ENCODE peak calls at places on chromosomes 5 and 9, in four cellular contexts. H is upper lobe of right lung, N is PC-3, T is tibial artery. U is an unnamed sample. For H3K9me3, the result is how much of the 10 kb centered on the place peaks cover.

GRCh38 chr5:172801184-172801671 is 30.2 kb upstream of the DUSP1 start:
- DNase-seq in H (no peak), N (peak), T (peak), U (no peak)

GRCh38 chr5:172868436-172868923 is 34.4 kb downstream of the ERGIC1 start:
- DNase-seq in H (no peak), N (peak), T (no peak), U (no peak)

GRCh38 chr9:106421772-106422171 is 441.2 kb upstream of the ZNF462 start:
- DNase-seq in H (no peak), N (peak), T (no peak), U (no peak)

GRCh38 chr9:17839744-17840143 is 260.9 kb downstream of the SH3GL2 start:
- DNase-seq in H (no peak), N (no peak), T (no peak), U (no peak)

GRCh38 chr5:136028782-136029742 is at the start of gene TGFBI:
- DNase-seq in H (peak), N (peak), T (peak), U (peak)

GRCh38 chr9:91334053-91334452 is 27.7 kb downstream of the AUH start:
- DNase-seq in H (no peak), N (no peak), T (no peak), U (no peak)

GRCh38 chr9:97744710-97745708 is 47.9 kb upstream of the XPA start:
- DNase-seq in H (no peak), N (peak), T (no peak), U (no peak)

GRCh38 chr9:93949694-93950449 is 5.3 kb downstream of the BARX1 start:
- DNase-seq in H (no peak), N (peak), T (no peak), U (no peak)

GRCh38 chr9:2125909-2126308 is 110.8 kb downstream of the SMARCA2 start:
- DNase-seq in H (no peak), N (no peak), T (no peak), U (no peak)

GRCh38 chr5:151917931-151918330 is 6.7 kb downstream of the GLRA1 start:
- DNase-seq in H (no peak), N (no peak), T (no peak), U (no peak)

GRCh38 chr9:86589273-86589672 is 235.1 kb upstream of the TUT7 start:
- DNase-seq in H (no peak), N (no peak), T (no peak), U (no peak)

GRCh38 chr9:86580688-86581087 is 226.5 kb upstream of the TUT7 start:
- DNase-seq in H (no peak), N (no peak), T (no peak), U (no peak)

GRCh38 chr9:86585422-86586143 is 231.4 kb upstream of the TUT7 start:
- DNase-seq in H (no peak), N (no peak), T (no peak), U (no peak)

GRCh38 chr9:86591472-86591871 is 237.3 kb upstream of the TUT7 start:
- DNase-seq in H (no peak), N (no peak), T (no peak), U (no peak)

GRCh38 chr9:86586144-86586494 is 231.9 kb upstream of the TUT7 start:
- DNase-seq in H (no peak), N (no peak), T (no peak), U (no peak)
- H3K27ac ChIP-seq in H (no peak), N (no peak), T (peak), U (peak)

GRCh38 chr5:38543074-38543473 is 13.4 kb downstream of the LIFR start:
- DNase-seq in H (no peak), N (no peak), T (no peak), U (no peak)

GRCh38 chr5:38540348-38540747 is 16.1 kb downstream of the LIFR start:
- DNase-seq in H (peak), N (no peak), T (peak), U (peak)

GRCh38 chr5:38538161-38538560 is 18.3 kb downstream of the LIFR start:
- DNase-seq in H (no peak), N (no peak), T (no peak), U (no peak)

GRCh38 chr5:38543886-38544285 is 12.6 kb downstream of the LIFR start:
- DNase-seq in H (no peak), N (no peak), T (no peak), U (no peak)

GRCh38 chr5:38541174-38541724 is 15.2 kb downstream of the LIFR start:
- DNase-seq in H (no peak), N (peak), T (no peak), U (no peak)
- H3K9me3 ChIP-seq in H (under half), N (under half), T (under half), U (under half)

DNA sequence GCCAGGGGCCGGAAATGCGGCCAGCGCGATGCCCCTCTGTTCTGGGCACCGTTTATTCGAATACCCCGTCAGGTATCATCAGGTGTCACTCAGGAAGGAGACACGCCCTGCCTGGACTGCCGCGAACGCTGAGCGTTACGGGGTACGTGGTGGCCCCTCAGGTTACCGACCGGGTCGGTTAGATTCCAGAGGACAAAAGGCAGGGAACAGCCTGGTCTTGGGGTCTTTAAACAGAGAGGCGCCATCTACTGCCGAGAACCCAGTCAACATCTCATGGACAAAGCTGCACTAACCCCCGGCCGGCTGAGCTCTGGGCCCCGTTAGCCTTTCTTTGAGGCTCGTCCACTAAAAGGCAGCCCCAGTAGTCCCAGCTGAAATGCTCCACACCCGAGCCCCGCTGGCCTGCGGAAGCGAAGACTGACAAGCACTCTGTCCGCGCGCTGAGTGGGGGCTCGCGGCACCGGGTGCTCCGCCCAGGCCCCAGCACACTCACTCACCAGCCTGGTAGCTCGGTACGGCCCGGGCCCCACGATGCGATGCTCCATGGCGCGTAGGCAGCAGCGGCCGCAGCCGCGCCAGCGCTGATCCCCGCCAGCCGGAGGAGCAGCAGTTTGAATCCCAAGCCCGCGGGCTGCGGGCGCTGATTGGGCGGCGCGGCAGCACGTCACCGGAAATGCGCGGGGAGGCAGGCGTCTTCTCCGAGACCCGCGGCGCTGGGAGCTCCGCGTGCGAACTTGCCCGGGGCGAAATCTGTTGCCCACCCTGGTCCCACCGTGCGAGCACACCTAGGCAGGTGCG is at the start of gene DEPDC1B:
- DNase-seq in H (peak), N (peak), T (peak), U (peak)
- TF ChIP-seq CTCF in H (peak), N (peak), T (no peak), U (no peak)

GRCh38 chr9:129640086-129640870 is 1.7 kb downstream of the ASB6 start:
- DNase-seq in H (no peak), N (no peak), T (no peak), U (peak)
- H3K27ac ChIP-seq in H (no peak), N (no peak), T (no peak), U (no peak)

DNA sequence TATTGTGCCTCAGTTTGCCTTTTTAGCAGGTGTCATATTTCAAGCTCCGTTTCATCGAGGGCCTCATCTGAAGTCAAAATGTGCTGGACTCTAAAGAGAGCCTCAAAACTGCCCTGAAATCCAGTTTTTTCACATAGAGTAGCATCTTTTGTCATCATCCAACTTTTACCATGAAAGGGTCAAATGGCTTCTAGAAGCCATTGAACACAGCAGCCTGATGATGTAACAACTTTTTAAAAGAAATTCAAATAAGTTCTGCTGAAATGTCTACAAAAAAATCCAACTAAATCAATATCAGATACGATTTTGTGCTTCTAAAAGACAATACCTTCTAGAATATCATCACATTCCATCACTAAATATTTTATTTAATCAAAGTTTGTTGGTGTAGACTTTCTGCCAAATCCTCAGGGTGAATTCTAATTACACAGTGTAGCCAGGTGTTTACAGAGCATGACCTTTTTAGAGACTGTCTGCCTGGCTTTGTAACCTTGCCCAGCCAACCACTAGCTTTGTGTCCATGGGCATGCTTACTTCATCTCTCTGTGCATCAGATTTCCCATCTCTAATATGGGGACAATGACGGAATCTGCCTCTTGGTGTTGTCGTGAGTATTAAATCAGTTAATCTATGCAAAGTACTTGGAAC is 505.0 kb downstream of the EBF1 start:
- DNase-seq in H (no peak), N (no peak), T (no peak), U (no peak)
- H3K9me3 ChIP-seq in H (under half), N (under half), T (under half), U (under half)

DNA sequence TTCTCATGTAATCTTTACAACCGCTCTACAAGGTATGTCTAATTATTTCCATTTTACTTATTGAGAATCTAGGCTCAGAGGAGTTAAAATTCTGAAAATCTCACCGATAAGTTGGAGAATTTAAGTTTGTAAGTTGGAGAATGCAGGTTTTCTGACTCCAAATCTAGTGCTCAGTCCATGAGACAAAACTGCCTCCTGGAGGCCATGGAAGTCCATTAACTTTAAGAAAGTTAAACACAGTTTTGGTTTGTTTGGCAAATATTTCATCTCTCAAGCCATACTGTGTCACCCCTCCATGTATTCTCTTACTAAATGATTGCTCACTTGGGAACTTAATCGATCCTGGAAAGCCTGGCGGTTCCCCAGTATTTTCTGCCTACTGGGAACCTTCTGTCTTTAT is 52.6 kb downstream of the INIP start:
- DNase-seq in H (no peak), N (peak), T (no peak), U (no peak)
- TF ChIP-seq CTCF in H (peak), N (peak), T (no peak), U (no peak)

DNA sequence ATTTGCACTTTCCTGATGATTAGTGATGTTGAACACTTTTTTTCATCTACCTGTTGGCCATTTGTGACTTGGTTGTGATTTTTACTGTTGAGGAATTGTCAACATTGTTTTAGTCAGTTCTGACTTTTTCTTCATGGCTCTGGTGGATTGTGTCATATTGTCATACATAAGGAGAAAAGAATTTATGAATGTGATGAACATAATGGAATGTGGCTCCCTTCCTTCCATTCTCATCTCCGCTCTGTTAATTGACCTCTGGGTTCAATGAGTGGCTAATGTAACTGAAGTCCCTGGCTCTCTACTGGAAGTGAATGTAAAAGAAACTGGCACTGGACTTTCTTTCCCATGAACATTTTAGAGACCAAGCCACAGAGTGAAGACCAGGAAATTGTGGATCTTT is 49.2 kb downstream of the KIAA1958 start:
- DNase-seq in H (no peak), N (no peak), T (no peak), U (no peak)
- H3K27ac ChIP-seq in H (no peak), N (no peak), T (no peak), U (no peak)

GRCh38 chr5:179171251-179171815 is 111.2 kb downstream of the ZNF354C start:
- DNase-seq in H (no peak), N (no peak), T (no peak), U (no peak)
- H3K9me3 ChIP-seq in H (under half), N (under half), T (under half), U (under half)